ENCODE peak calls at places on chromosomes 7 and 10, in six cellular contexts. M is fibroblast of pulmonary artery; B is kidney; Y is activated naive CD4-positive, alpha-beta T cell treated with Interleukin-2 at 50 U/mL for 16 hours; Q is caudate nucleus; T is SW 1271. H is an unnamed sample.
A peak's percentile ranks its signal among the peaks of the same experiment; 100 is the strongest.

GRCh38 chr7:38844952-38845563 is 63.9 kb downstream of the VPS41 start:
- DNase-seq in M (no peak), B (no peak), Y (no peak), Q (no peak), T (no peak), H (no peak)

GRCh38 chr10:6678211-6678803 is 98.2 kb upstream of the PRKCQ start:
- DNase-seq in M (peak; percentile 67), B (no peak), Y (peak; percentile 67), Q (no peak), T (no peak), H (peak; percentile 73)

GRCh38 chr7:7709263-7709662 is 9.1 kb downstream of the RPA3 start:
- DNase-seq in M (no peak), B (no peak), Y (no peak), Q (no peak), T (no peak), H (no peak)

GRCh38 chr7:108525327-108525984 is 479 bp downstream of the PNPLA8 start:
- DNase-seq in M (peak; percentile 88), B (no peak), Y (no peak), Q (peak; percentile 90), T (peak; percentile 92), H (no peak)

GRCh38 chr7:158821173-158822021 is 7.9 kb downstream of the ESYT2 start:
- DNase-seq in M (peak; percentile 82), B (no peak), Y (no peak), Q (no peak), T (peak; percentile 94), H (no peak)

GRCh38 chr10:79182763-79183467 is 114.1 kb downstream of the ZMIZ1 start:
- DNase-seq in M (no peak), B (peak; percentile 71), Y (no peak), Q (no peak), T (no peak), H (no peak)

GRCh38 chr10:51389415-51390342 is 309.7 kb downstream of the CSTF2T start:
- DNase-seq in M (peak; percentile 97), B (no peak), Y (peak; percentile 25), Q (no peak), T (peak; percentile 7), H (peak; percentile 49)

GRCh38 chr7:155358948-155359712 is 61.5 kb downstream of the INSIG1 start:
- DNase-seq in M (no peak), B (peak; percentile 48), Y (no peak), Q (no peak), T (no peak), H (no peak)

GRCh38 chr10:69807122-69807521 is 5.4 kb downstream of the COL13A1 start:
- DNase-seq in M (peak; percentile 78), B (no peak), Y (no peak), Q (no peak), T (peak; percentile 55), H (no peak)

GRCh38 chr10:68559872-68560200 is 301 bp upstream of the TET1 start:
- DNase-seq in M (no peak), B (no peak), Y (peak; percentile 4), Q (no peak), T (no peak), H (peak; percentile 23)

GRCh38 chr7:95155965-95156364 is 168.4 kb downstream of the PON1 start:
- DNase-seq in M (no peak), B (peak; percentile 74), Y (no peak), Q (no peak), T (no peak), H (no peak)

GRCh38 chr7:116177009-116177408 is 33.3 kb upstream of the TES start:
- DNase-seq in M (peak; percentile 72), B (no peak), Y (no peak), Q (no peak), T (no peak), H (no peak)

H was measured in activated T-cell treated with anti-CD3 and anti-CD28 coated beads, Interleukin-2, amount 50 U/mL, for 72 hours.